ENCODE peak calls at places on chromosomes 5 and 9, in nine cellular contexts. M is CD8-positive, alpha-beta T cell; I is ovary; W is adrenal gland; E is colonic mucosa; L is A549; U is sigmoid colon; D is tibial artery; X is stomach. O is an unnamed sample. For H3K9me3 and H3K4me1, the result is how much of the 10 kb centered on the place peaks cover.

GRCh38 chr9:128887914-128888350 is 6.0 kb downstream of the LRRC8A start:
- DNase-seq in M (no peak), I (no peak), W (no peak), E (no peak), L (no peak), U (no peak), D (no peak), X (no peak), O (no peak)

GRCh38 chr5:76403963-76404693 is 1.0 kb downstream of the IQGAP2 start:
- DNase-seq in M (peak), I (no peak), W (peak), E (peak), L (peak), U (peak), D (no peak), X (peak), O (no peak)

GRCh38 chr5:52864884-52865283 is 77.2 kb downstream of the ITGA1 start:
- DNase-seq in M (no peak), I (no peak), W (no peak), E (no peak), L (peak), U (no peak), D (no peak), X (no peak), O (no peak)

GRCh38 chr9:115673599-115673998 is 480.0 kb upstream of the PAPPA start:
- DNase-seq in M (no peak), I (no peak), W (no peak), E (no peak), L (peak), U (no peak), D (peak), X (no peak), O (no peak)

GRCh38 chr9:116939161-116939560 is 252.1 kb downstream of the TRIM32 start:
- DNase-seq in M (no peak), I (no peak), W (no peak), E (no peak), L (no peak), U (no peak), D (no peak), X (no peak), O (no peak)

GRCh38 chr9:89095755-89096154 is 82.9 kb downstream of the SHC3 start:
- DNase-seq in M (no peak), I (no peak), W (no peak), E (no peak), L (no peak), U (no peak), D (no peak), X (no peak), O (no peak)

GRCh38 chr9:119349548-119349947 is 19.7 kb downstream of the BRINP1 start:
- DNase-seq in M (no peak), I (no peak), W (no peak), E (no peak), L (no peak), U (no peak), D (no peak), X (no peak), O (no peak)

GRCh38 chr5:119036101-119036762 is 34.7 kb upstream of the DMXL1 start:
- DNase-seq in M (no peak), I (no peak), W (no peak), E (no peak), L (peak), U (no peak), D (no peak), X (no peak), O (no peak)

GRCh38 chr5:134851307-134851923 is 5.6 kb downstream of the C5orf24 start:
- DNase-seq in M (no peak), I (no peak), W (no peak), E (no peak), L (peak), U (no peak), D (no peak), X (no peak), O (no peak)

GRCh38 chr5:52712354-52712753 is 75.4 kb upstream of the ITGA1 start:
- DNase-seq in M (no peak), I (no peak), W (no peak), E (no peak), L (no peak), U (no peak), D (no peak), X (no peak), O (no peak)

GRCh38 chr9:97406620-97407177 is 5.2 kb upstream of the TDRD7 start:
- DNase-seq in M (no peak), I (no peak), W (no peak), E (no peak), L (no peak), U (no peak), D (no peak), X (no peak), O (no peak)

GRCh38 chr9:88237454-88238280 is 99.4 kb upstream of the SPATA31C2 start:
- DNase-seq in M (no peak), I (no peak), W (no peak), E (no peak), L (no peak), U (no peak), D (no peak), X (no peak), O (no peak)

GRCh38 chr9:33025572-33026347 is 687 bp downstream of the DNAJA1 start:
- DNase-seq in M (peak), I (peak), W (peak), E (peak), L (peak), U (peak), D (peak), X (peak), O (peak)

GRCh38 chr9:116007824-116008223 is 145.8 kb upstream of the PAPPA start:
- DNase-seq in M (no peak), I (no peak), W (no peak), E (no peak), L (no peak), U (no peak), D (no peak), X (no peak), O (no peak)

GRCh38 chr9:97907051-97907450 is 15.2 kb downstream of the TRMO start:
- DNase-seq in M (no peak), I (no peak), W (no peak), E (no peak), L (no peak), U (no peak), D (no peak), X (no peak), O (peak)

GRCh38 chr5:60507687-60508086 is 192.3 kb downstream of the DEPDC1B start:
- DNase-seq in M (no peak), I (no peak), W (no peak), E (no peak), L (no peak), U (no peak), D (no peak), X (no peak), O (no peak)

GRCh38 chr9:134214766-134215394 is 50.5 kb upstream of the RNU6ATAC start:
- DNase-seq in M (no peak), I (peak), W (no peak), E (no peak), L (no peak), U (peak), D (no peak), X (no peak), O (peak)

GRCh38 chr5:98769006-98769255 is 4.5 kb upstream of the RGMB start:
- DNase-seq in M (no peak), I (peak), W (peak), E (peak), L (no peak), U (no peak), D (no peak), X (peak), O (peak)

GRCh38 chr9:78982849-78983248 is 588.9 kb upstream of the TLE4 start:
- DNase-seq in M (no peak), I (no peak), W (no peak), E (no peak), L (no peak), U (no peak), D (no peak), X (no peak), O (no peak)

GRCh38 chr5:17813214-17813613 is 179.0 kb downstream of the TAF11L14 start:
- DNase-seq in M (no peak), I (no peak), W (no peak), E (no peak), L (no peak), U (no peak), D (no peak), X (no peak), O (no peak)

GRCh38 chr5:53942724-53943123 is 367.6 kb downstream of the ARL15 start:
- DNase-seq in M (no peak), I (no peak), W (no peak), E (no peak), L (peak), U (no peak), D (no peak), X (no peak), O (no peak)

GRCh38 chr5:68012429-68012828 is 203.1 kb upstream of the PIK3R1 start:
- DNase-seq in M (no peak), I (no peak), W (no peak), E (no peak), L (no peak), U (no peak), D (no peak), X (no peak), O (no peak)

GRCh38 chr5:176846335-176847140 is 36.2 kb downstream of the UNC5A start:
- DNase-seq in M (peak), I (no peak), W (no peak), E (no peak), L (no peak), U (no peak), D (no peak), X (no peak), O (no peak)

GRCh38 chr9:89366711-89367110 is 48.4 kb downstream of the SECISBP2 start:
- DNase-seq in M (no peak), I (peak), W (no peak), E (no peak), L (no peak), U (peak), D (peak), X (no peak), O (no peak)

GRCh38 chr9:13939129-13939528 is 374.8 kb downstream of the NFIB start:
- DNase-seq in M (no peak), I (no peak), W (peak), E (no peak), L (no peak), U (no peak), D (no peak), X (no peak), O (no peak)

GRCh38 chr5:135834639-135835529 is at the start of gene SLC25A48:
- DNase-seq in M (no peak), I (no peak), W (no peak), E (peak), L (peak), U (no peak), D (no peak), X (peak), O (peak)

GRCh38 chr5:145980718-145981117 is 44.3 kb downstream of the SH3RF2 start:
- DNase-seq in M (no peak), I (no peak), W (no peak), E (no peak), L (peak), U (no peak), D (no peak), X (no peak), O (no peak)

GRCh38 chr9:136958898-136959850 is 7.1 kb downstream of the LCN12 start:
- DNase-seq in M (peak), I (no peak), W (no peak), E (no peak), L (no peak), U (no peak), D (no peak), X (no peak), O (no peak)

GRCh38 chr9:15239816-15240215 is 67.2 kb downstream of the TTC39B start:
- DNase-seq in M (no peak), I (no peak), W (no peak), E (no peak), L (no peak), U (no peak), D (no peak), X (no peak), O (no peak)

GRCh38 chr9:89590415-89590814 is 14.4 kb upstream of the GADD45G start:
- DNase-seq in M (no peak), I (no peak), W (no peak), E (no peak), L (no peak), U (no peak), D (no peak), X (no peak), O (no peak)

GRCh38 chr5:133839090-133839489 is 129.3 kb downstream of the C5orf15 start:
- DNase-seq in M (no peak), I (no peak), W (no peak), E (no peak), L (no peak), U (no peak), D (peak), X (no peak), O (no peak)

GRCh38 chr5:2901511-2901910 is 150.0 kb upstream of the IRX2 start:
- DNase-seq in M (no peak), I (no peak), W (no peak), E (no peak), L (no peak), U (no peak), D (peak), X (no peak), O (no peak)
- H3K9me3 ChIP-seq in M (under half), I (under half), W (under half), E (under half), L (under half), U (under half), D (under half), X (under half), O (under half)

GRCh38 chr5:10612251-10612650 is 48.4 kb downstream of the ANKRD33B start:
- DNase-seq in M (no peak), I (no peak), W (no peak), E (no peak), L (no peak), U (no peak), D (no peak), X (no peak), O (no peak)
- TF ChIP-seq CTCF in M (no peak), I (no peak), W (no peak), E (no peak), L (no peak), U (no peak), D (no peak), X (no peak), O (no peak)

DNA sequence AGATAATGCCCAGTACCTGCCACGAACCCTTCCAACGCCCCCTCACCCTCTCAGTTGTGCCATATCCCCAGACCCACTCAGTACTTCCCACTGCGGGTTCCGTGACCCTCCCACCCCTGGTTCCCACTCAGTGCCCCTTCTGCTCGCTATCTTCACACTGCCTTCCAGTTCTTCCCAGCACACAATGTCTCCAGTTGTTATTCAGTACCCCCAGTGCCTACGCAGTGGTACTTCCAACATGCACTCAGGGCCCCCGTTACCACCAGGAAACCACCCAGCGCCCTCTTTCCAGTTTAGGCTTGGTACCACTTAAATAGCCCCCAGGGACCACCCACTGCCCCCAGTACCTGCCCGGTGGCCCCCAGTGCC is 30.6 kb upstream of the PSD2 start:
- DNase-seq in M (peak), I (no peak), W (no peak), E (no peak), L (no peak), U (no peak), D (no peak), X (no peak), O (no peak)
- H3K4me1 ChIP-seq in M (under half), I (under half), W (under half), E (under half), L (under half), U (under half), D (under half), X (under half), O (under half)

GRCh38 chr5:74452851-74453250 is 187.7 kb downstream of the ENC1 start:
- DNase-seq in M (no peak), I (no peak), W (no peak), E (no peak), L (no peak), U (no peak), D (no peak), X (no peak), O (no peak)
- H3K9me3 ChIP-seq in M (under half), I (under half), W (under half), E (under half), L (under half), U (under half), D (under half), X (under half), O (under half)

GRCh38 chr5:114221807-114222206 is 140.1 kb upstream of the KCNN2 start:
- DNase-seq in M (no peak), I (no peak), W (no peak), E (no peak), L (no peak), U (no peak), D (no peak), X (no peak), O (no peak)

DNA sequence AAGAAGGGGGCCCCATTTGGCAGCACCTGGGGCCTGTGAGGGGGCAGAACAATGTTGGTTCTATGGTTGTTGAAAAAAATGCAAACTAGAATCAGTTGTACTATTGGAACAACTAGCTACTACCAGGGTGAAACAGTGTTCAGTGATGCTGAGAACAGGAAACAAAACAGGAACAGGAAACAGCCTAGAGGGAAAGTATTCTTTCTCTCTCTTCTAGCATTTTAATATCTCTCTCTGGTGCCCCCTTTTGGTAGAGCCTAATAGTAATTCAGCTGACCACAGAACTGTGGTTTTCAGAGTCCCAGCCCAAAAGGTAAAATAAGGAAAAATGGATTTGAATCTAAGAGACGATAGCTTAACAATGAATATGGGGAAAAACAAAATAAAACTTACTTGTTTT is 138.0 kb upstream of the KCNN2 start:
- DNase-seq in M (no peak), I (no peak), W (no peak), E (no peak), L (peak), U (no peak), D (no peak), X (no peak), O (no peak)
- TF ChIP-seq CTCF in M (no peak), I (no peak), W (peak), E (peak), L (peak), U (no peak), D (no peak), X (peak), O (peak)

GRCh38 chr5:36334315-36334714 is 32.6 kb upstream of the RANBP3L start:
- DNase-seq in M (no peak), I (no peak), W (no peak), E (no peak), L (no peak), U (no peak), D (no peak), X (no peak), O (no peak)

DNA sequence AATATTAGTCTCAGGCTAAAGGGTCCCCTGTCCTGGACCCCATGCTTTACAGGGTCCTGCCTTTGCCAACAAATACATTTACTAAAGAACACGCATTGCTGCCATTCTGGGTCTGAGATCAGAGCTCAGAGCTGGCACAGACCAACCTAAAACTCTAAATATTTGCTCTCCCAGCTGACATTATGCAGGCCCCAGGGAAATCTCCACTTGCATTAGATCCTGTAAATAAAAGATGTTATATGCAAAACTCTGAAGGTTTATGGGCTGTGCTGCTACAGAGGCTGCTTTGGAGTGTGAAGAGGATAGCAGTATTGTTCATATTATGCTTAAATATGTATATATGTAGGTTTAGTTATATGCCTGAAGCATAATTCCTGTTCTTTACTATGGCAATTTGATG is 35.9 kb upstream of the RANBP3L start:
- DNase-seq in M (no peak), I (no peak), W (no peak), E (no peak), L (no peak), U (no peak), D (no peak), X (no peak), O (no peak)
- H3K4me1 ChIP-seq in M (under half), I (under half), W (under half), E (under half), L (under half), U (under half), D (under half), X (under half), O (under half)

GRCh38 chr5:165361143-165361542 is 1855.7 kb downstream of the MAT2B start:
- DNase-seq in M (no peak), I (no peak), W (no peak), E (no peak), L (no peak), U (no peak), D (no peak), X (no peak), O (no peak)
- H3K9me3 ChIP-seq in M (under half), I (under half), W (under half), E (under half), L (under half), U (under half), D (under half), X (under half), O (under half)

O was measured in upper lobe of right lung.